ENCODE peak calls at places on chromosomes 11 and 22, in four cellular contexts. Q is mesendoderm, R is IMR-90, B is H1. F is an unnamed sample.

GRCh38 chr11:26715133-26715532 is 6.7 kb downstream of the SLC5A12 start:
- DNase-seq in R (no peak), B (no peak), Q (no peak), F (no peak)

GRCh38 chr11:32435511-32435946 is at the start of gene WT1:
- DNase-seq in B (no peak), R (no peak), Q (peak; percentile 68), F (peak; percentile 82)

GRCh38 chr11:25197515-25197914 is 700.7 kb downstream of the LUZP2 start:
- DNase-seq in Q (no peak), R (no peak), B (no peak), F (no peak)

GRCh38 chr11:46445887-46446286 is 54.3 kb upstream of the CHRM4 start:
- DNase-seq in R (no peak), Q (no peak), B (no peak), F (no peak)

GRCh38 chr11:15965562-15966250 is 390.6 kb downstream of the SOX6 start:
- DNase-seq in R (no peak), B (no peak), Q (no peak), F (no peak)

GRCh38 chr11:121933694-121934093 is 182.3 kb downstream of the BLID start:
- DNase-seq in R (peak; percentile 87), B (no peak), Q (no peak), F (no peak)

GRCh38 chr11:57514538-57515331 is 767 bp downstream of the SLC43A1 start:
- DNase-seq in R (peak; percentile 24), Q (peak; percentile 70), B (no peak), F (peak; percentile 59)

GRCh38 chr11:63917685-63918523 is 940 bp upstream of the RCOR2 start:
- DNase-seq in B (no peak), R (no peak), Q (peak; percentile 97), F (peak; percentile 93)

GRCh38 chr11:78809931-78810481 is 235.3 kb upstream of the NARS2 start:
- DNase-seq in B (no peak), R (peak; percentile 91), Q (no peak), F (no peak)

GRCh38 chr11:5123802-5124521 is 14.2 kb downstream of the OR52A5 start:
- DNase-seq in Q (peak; percentile 89), B (peak; percentile 44), R (peak; percentile 76), F (peak; percentile 71)

GRCh38 chr11:47904808-47905207 is 56.7 kb upstream of the NUP160 start:
- DNase-seq in B (no peak), R (no peak), Q (no peak), F (no peak)
- H3K56ac ChIP-seq in B (no peak overlapping the region), R (no peak overlapping the region), Q (no peak overlapping the region), F (no peak overlapping the region)

DNA sequence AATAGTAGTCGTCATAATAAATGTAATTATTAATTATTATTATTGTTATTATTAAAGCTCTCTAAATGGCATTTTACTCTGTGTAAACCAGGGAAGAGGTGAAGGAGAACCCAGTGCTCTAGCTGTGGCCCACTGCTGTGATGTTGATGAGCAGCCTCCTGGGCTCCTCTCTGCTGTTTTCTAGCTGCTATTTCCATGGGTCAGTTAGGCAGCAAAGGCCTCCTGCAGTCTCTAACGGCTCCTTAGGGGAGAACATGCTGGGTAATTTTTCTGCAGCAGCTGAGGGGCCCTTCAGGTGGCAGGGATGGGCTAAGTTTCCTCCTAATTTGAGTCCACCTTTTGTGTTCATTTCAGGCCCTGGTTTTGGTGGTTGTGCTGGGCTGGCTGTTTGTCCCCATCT is 24.6 kb downstream of the SLC5A1 start:
- DNase-seq in B (no peak), R (no peak), Q (no peak), F (no peak)
- H3K56ac ChIP-seq in B (no peak overlapping the region), R (no peak overlapping the region), Q (no peak overlapping the region), F (no peak overlapping the region)

GRCh38 chr11:6206456-6207180 is 1.3 kb downstream of the C11orf42 start:
- DNase-seq in B (no peak), Q (no peak), R (no peak), F (no peak)

GRCh38 chr11:6205366-6205765 is at the start of gene C11orf42:
- DNase-seq in B (no peak), R (no peak), Q (no peak), F (no peak)

GRCh38 chr11:6210274-6210955 is 5.1 kb downstream of the C11orf42 start:
- DNase-seq in Q (peak; percentile 39), B (no peak), R (peak; percentile 24), F (no peak)

GRCh38 chr11:6214530-6214929 is 9.2 kb downstream of the C11orf42 start:
- DNase-seq in R (no peak), B (no peak), Q (no peak), F (no peak)

DNA sequence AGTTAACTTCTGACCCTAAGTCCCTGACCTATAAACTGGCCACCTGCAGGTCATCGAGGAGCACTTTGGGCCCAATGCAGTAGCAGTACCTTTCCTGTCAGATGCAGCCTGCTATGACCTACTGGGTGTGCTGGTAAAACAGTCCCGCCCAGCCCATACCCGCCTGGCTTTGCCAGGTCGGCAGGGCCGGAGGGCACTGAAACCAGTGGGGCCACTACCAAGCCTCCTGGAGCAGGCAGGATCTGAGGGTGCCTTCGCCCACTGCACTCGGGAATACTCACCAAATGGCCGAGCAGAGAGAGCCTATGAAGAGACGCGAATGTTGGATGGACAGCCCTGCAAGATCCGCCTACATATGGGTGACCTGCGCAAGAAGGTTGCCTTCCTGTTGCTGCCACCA is 4.4 kb downstream of the C11orf42 start:
- DNase-seq in Q (no peak), R (no peak), B (no peak), F (no peak)
- H3K56ac ChIP-seq in Q (no peak overlapping the region), R (no peak overlapping the region), B (no peak overlapping the region), F (no peak overlapping the region)

GRCh38 chr11:96329855-96330510 is 13.0 kb downstream of the MAML2 start:
- DNase-seq in R (no peak), Q (no peak), B (no peak), F (no peak)
- H3K56ac ChIP-seq in R (no peak overlapping the region), Q (no peak overlapping the region), B (no peak overlapping the region), F (no peak overlapping the region)

DNA sequence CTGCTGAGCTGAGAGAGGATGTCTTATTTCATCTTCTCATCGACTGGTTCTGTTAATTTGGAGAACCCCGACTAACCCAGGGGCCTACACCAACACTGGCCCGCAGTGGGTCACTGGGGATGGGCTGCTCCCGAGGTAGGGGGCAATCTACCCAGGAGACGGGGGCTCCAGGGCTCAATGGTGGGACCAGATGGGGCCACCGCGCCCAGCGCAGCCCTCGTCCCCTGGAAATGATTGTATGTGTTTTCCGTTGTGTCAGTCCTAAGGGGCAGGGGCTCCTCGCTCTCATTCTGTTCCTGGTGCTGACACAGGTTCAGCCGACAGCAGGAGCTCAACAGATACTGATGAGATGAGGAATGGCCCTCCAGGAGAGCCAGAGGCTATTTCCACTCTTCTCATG is 20.7 kb downstream of the A4GALT start:
- DNase-seq in Q (no peak), R (no peak), B (no peak), F (no peak)
- H3K56ac ChIP-seq in Q (no peak overlapping the region), R (no peak overlapping the region), B (no peak overlapping the region), F (no peak overlapping the region)

GRCh38 chr11:77806415-77806814 is 14.1 kb downstream of the RSF1 start:
- DNase-seq in Q (no peak), R (no peak), B (no peak), F (no peak)

GRCh38 chr11:77801477-77801876 is 19.0 kb downstream of the RSF1 start:
- DNase-seq in Q (peak; percentile 51), B (no peak), R (no peak), F (no peak)

GRCh38 chr11:77799338-77799737 is 21.2 kb downstream of the RSF1 start:
- DNase-seq in Q (no peak), B (no peak), R (no peak), F (no peak)

GRCh38 chr11:77800445-77800844 is 20.1 kb downstream of the RSF1 start:
- DNase-seq in B (no peak), Q (no peak), R (no peak), F (no peak)
- H3K56ac ChIP-seq in B (no peak overlapping the region), Q (no peak overlapping the region), R (no peak overlapping the region), F (no peak overlapping the region)